ENCODE peak calls at places on chromosomes 5 and 9, in seven cellular contexts. Q is SK-N-SH, C is HCT116, E is K562, B is GM12878, Y is H1, A is HepG2. R is an unnamed sample.

GRCh38 chr5:674630-675011 is 18.5 kb downstream of the TPPP start:
- DNase-seq in E (no peak), Q (no peak), C (no peak), Y (no peak), B (no peak), A (no peak), R (peak)

GRCh38 chr9:18554244-18554643 is 80.3 kb downstream of the ADAMTSL1 start:
- DNase-seq in C (no peak), Y (no peak), B (no peak), Q (no peak), E (no peak), A (no peak), R (no peak)

GRCh38 chr5:176803943-176804498 is 6.3 kb upstream of the UNC5A start:
- DNase-seq in Q (no peak), C (no peak), E (no peak), A (no peak), Y (no peak), B (no peak), R (peak)

GRCh38 chr5:147857302-147858129 is 21.0 kb upstream of the SCGB3A2 start:
- DNase-seq in Y (peak), Q (peak), E (peak), A (peak), B (no peak), C (peak), R (peak)

GRCh38 chr9:93236541-93237206 is 52.7 kb downstream of the WNK2 start:
- DNase-seq in Q (no peak), B (no peak), Y (no peak), E (no peak), C (no peak), A (no peak), R (no peak)

GRCh38 chr5:18270635-18271338 is 636.5 kb downstream of the TAF11L14 start:
- DNase-seq in B (no peak), Y (no peak), A (no peak), C (no peak), E (no peak), Q (no peak), R (no peak)

GRCh38 chr5:5494489-5495402 is 72.3 kb downstream of the ICE1 start:
- DNase-seq in C (peak), Y (peak), B (peak), E (peak), A (peak), Q (peak), R (peak)

GRCh38 chr5:2749514-2750025 is 1.9 kb downstream of the IRX2 start:
- DNase-seq in Q (no peak), Y (no peak), A (no peak), B (no peak), C (no peak), E (no peak), R (no peak)

GRCh38 chr9:38641985-38642864 is 21.8 kb upstream of the ANKRD18A start:
- DNase-seq in Q (peak), E (peak), C (peak), Y (no peak), B (no peak), A (peak), R (peak)

DNA sequence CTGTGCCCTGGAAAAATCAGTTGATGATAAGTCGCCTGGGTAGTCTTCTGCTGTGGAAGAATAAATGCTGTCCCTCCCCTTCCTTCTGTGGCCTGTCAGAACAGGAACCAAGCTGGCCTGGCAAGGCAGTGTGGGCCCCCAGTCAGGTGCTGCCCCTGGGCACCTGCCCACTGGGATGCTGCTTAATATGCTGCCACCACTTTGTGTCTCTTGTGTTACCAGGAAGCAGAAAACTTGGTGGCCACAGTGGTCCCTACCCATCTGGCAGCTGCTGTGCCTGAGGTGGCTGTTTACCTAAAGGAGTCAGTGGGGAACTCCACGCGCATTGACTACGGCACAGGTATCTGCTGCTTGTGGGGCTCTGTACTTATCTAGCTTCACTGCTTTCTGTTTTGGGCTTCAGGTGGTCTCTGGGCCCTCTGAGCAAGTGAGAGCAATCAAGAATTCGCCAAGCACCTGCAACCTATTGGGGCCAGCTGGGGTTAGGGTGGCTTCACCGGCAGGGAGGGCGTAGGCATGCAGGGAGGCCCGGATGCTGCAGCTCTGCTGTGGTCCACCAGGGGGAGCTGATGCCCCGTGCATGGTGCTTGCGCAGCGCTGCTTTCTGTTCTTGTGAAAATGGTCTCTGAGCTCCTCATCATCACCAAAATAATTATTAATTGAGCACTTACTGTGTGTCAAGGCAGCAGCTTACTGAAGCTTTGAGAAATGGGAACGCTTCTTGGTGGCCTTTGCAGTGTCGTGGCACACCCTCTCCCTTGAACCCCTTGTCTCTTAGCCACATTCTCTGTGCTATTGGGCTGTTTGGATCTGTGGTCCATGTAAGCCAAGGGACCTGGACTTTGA is 20.3 kb downstream of the PTPA start:
- DNase-seq in B (no peak), E (peak), Q (peak), A (peak), C (peak), Y (no peak), R (peak)
- TF ChIP-seq JUND in B (no peak), E (no peak), Q (no peak), A (no peak), C (no peak), Y (no peak), R (no peak)

DNA sequence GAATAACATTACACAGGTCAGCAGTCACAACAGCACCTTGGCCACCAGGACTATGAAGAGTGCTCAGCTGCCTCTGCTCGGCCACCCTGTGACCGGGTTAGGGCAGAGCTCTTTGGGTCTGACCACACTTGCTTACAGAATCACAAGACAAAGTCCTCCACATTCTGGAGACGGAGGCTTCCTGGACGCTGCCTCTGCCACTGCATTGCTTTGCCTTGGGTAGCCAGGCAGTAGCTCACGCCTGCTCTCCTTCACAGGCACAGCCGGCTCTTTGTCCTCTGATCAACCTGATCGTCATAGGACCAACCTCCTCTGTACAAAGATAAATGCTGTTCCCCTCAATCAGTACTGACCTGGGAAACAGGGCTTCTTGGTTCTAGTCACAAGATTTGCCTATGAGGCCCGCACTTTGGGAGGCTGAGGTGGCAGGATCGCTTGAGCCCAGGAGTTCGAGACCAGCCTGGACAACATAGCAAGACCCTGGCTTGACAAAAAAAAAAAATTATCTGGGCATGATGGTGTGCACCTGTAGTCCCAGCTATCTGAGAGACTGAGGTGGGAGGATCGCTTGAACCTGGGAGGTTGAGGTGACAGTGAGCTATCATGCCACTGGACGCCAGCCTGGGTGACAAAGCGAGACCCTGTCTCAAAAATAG is 128.4 kb upstream of the IER5L start:
- DNase-seq in B (no peak), C (no peak), E (no peak), Q (no peak), A (no peak), Y (no peak), R (no peak)
- TF ChIP-seq JUND in B (no peak), C (no peak), E (no peak), Q (no peak), A (no peak), Y (no peak), R (no peak)

GRCh38 chr9:125407974-125408900 is 146.6 kb downstream of the GAPVD1 start:
- DNase-seq in Q (peak), B (no peak), A (peak), Y (no peak), C (no peak), E (peak), R (peak)

GRCh38 chr9:125410522-125410894 is 148.9 kb downstream of the GAPVD1 start:
- DNase-seq in C (no peak), E (no peak), Y (no peak), Q (no peak), B (no peak), A (no peak), R (no peak)

GRCh38 chr9:125411171-125411756 is 149.6 kb downstream of the GAPVD1 start:
- DNase-seq in A (no peak), E (no peak), Q (no peak), C (no peak), B (no peak), Y (no peak), R (no peak)

GRCh38 chr9:125409217-125409636 is 147.6 kb downstream of the GAPVD1 start:
- DNase-seq in B (no peak), Q (no peak), E (peak), Y (no peak), A (no peak), C (peak), R (no peak)

GRCh38 chr9:125409637-125410521 is 148.3 kb downstream of the GAPVD1 start:
- DNase-seq in B (no peak), C (peak), A (peak), E (peak), Y (no peak), Q (peak), R (no peak)
- TF ChIP-seq JUND in B (no peak), C (no peak), A (no peak), E (peak), Y (no peak), Q (no peak), R (no peak)

DNA sequence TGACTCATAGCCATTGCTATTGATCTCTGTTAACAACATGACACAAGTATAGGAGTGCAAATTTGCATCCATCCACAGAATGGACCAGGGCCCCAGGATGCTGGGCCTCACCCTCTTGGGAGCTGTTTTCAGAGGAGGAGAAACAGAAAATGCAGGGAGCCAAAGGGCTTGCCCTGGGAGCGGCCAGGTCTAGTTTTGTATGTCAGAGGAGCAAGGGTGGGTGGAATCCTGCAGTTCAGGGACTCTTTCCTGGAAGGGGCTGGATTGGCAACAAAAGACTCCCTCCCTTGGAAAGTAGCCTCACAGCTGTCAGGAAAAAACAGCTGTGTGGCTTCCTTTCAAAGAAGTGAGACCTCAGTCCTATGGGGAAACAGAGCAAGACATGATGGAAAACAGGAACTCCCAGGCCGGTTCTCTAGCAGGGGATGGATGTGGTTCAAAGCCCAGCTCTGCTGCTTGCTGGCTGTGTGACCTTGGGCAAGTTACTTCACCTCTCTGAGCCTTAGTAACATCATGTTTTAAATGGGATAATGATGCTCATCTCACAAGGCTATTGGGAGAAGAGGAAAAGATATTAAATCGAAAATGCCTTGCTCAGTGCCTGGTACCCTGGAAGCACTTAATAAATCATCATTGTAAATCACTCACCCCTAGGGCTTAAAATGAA is 50.5 kb upstream of the SH3PXD2B start:
- DNase-seq in Y (no peak), E (no peak), B (no peak), C (no peak), Q (no peak), A (no peak), R (no peak)
- TF ChIP-seq JUND in Y (no peak), E (no peak), B (no peak), C (no peak), Q (no peak), A (no peak), R (no peak)

DNA sequence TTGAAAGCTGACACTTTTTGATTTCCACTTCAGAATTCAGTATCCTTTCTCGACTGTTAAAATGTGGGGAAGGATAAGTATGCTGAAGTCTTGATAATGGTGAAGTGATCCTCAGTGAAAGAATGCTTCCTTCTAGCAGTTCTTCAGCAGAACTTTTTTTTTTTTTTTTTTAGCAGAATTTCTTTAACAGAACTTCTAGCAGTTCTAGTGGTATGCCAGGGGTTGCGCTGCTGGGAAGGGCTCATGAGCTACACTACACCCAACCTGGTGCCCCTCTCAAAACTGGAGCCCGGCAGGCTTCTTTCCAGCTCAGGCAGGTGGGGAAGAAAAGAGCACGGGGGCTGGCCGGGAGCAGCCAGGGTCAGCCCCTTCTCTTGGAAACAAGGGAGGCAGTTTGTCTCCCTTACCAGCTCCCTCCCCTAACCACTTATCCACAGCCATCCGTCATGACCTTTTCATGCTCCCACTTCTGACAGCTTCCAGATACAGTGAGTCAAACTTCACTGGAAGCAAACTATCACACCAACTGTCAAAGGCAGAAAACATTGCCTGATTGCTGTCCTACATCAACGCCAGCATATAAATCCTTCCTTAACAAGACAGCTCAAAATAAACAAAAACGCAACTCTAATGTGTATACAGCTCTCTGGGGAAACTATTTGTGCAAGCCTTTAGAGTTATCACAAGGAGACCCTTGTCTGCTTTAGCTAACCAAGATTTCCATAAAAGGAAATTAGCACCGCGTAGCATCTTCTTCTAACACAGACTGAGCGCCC is 211.5 kb downstream of the GAPVD1 start:
- DNase-seq in A (peak), E (peak), B (no peak), C (no peak), Y (no peak), Q (peak), R (no peak)
- TF ChIP-seq JUND in A (no peak), E (peak), B (no peak), C (no peak), Y (no peak), Q (peak), R (no peak)

GRCh38 chr9:37037137-37037743 is 3.2 kb upstream of the PAX5 start:
- DNase-seq in C (no peak), A (no peak), Q (no peak), Y (no peak), E (no peak), B (no peak), R (no peak)

GRCh38 chr9:37037744-37038640 is 3.9 kb upstream of the PAX5 start:
- DNase-seq in Y (no peak), C (no peak), Q (peak), B (no peak), A (no peak), E (no peak), R (no peak)

GRCh38 chr9:37035472-37036236 is 1.6 kb upstream of the PAX5 start:
- DNase-seq in B (no peak), Y (no peak), E (no peak), C (no peak), A (no peak), Q (peak), R (no peak)

GRCh38 chr9:37034938-37035471 is 937 bp upstream of the PAX5 start:
- DNase-seq in Q (peak), C (no peak), A (no peak), Y (no peak), E (no peak), B (no peak), R (no peak)

DNA sequence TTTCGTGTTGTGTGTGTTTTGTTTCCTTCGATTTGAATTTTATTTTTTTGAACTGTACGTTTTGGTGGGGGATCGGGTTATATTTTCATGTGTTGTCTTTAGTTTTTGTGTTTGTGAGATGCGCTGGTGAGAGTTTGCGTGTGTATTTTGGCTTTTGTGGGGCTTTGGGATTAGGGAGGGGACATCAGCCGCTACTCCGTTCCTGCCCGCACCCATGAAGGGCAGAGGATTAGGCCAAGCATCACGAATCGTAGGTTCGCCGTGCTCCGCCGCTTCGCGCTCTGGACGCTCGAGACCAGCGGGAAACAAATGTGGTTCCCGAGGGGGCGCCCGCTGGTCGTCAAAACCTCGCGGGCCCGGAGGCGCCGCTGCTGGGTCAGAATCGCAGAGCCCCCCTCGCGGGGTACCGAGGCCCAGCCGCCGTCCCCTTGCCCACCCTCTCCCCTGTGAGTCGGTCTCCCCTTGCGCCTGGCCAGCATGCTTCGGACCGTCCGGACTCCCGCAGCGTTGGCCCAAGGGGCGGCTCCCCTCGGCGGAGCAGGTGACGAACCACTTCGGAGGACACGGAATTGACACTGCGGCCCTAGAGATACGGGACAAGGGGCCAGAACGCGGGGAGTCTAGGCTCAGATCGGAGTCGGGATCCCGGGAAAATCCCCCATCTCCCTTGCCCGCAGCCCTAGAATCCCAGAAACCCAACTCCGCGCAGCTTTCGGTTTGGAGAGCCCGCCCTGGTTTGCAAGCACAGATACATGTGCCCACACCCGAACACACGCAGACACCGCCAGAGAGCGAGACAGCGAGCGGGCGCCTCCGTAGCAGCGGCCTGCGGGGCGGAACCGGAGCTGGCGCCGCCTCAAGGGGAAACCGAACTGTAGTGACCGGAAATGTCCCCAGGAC is 2.4 kb upstream of the PAX5 start:
- DNase-seq in C (no peak), B (no peak), A (no peak), Q (peak), E (no peak), Y (no peak), R (no peak)
- TF ChIP-seq JUND in C (no peak), B (no peak), A (no peak), Q (no peak), E (no peak), Y (no peak), R (no peak)

DNA sequence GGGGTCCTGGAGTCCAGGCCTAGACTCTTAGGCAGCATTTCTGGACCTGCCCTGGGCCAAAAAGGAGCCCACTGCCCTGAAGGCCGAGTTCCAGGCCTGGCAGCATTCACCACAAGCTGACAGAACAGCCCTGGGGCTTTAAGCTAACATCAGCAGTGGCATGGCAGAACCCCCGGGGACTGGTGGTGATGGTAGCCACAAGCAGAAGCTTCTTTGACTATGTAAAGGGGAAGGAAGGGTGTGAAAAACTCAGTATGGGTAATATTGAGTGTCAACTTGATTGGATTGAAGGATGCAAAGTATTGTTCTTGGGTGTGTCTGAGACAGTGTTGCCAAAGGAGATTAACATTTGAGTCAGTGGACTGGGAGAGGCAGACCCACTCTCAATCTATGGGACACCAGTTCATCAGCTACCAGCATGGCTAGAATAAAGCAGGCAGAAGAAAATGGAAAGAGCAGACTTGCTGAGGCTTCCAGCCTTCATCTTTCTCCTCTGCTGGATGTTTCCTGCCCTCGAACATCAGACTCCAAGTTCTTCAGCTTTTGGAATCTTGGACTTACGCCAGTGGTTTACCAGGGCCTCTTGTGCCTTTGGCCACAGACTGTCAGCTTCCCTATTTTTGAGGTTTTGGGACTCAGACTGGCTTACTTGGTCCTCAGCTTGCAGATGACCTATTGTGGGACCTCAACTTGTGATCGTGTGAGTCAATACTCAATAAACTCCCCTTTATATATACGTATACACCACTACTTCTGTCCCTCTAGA is 661.0 kb upstream of the C9orf72 start:
- DNase-seq in Q (no peak), C (no peak), A (no peak), E (no peak), B (no peak), Y (no peak), R (no peak)
- TF ChIP-seq JUND in Q (no peak), C (no peak), A (no peak), E (no peak), B (no peak), Y (no peak), R (no peak)

GRCh38 chr5:132026516-132027008 is 15.1 kb upstream of the ACSL6 start:
- DNase-seq in Y (no peak), Q (no peak), A (no peak), B (no peak), E (no peak), C (no peak), R (no peak)
- TF ChIP-seq JUND in Y (no peak), Q (no peak), A (no peak), B (no peak), E (no peak), C (no peak), R (no peak)

GRCh38 chr5:179918742-179919486 is 11.2 kb upstream of the TBC1D9B start:
- DNase-seq in B (no peak), E (no peak), Q (no peak), C (no peak), Y (no peak), A (no peak), R (no peak)
- TF ChIP-seq JUND in B (no peak), E (no peak), Q (no peak), C (no peak), Y (no peak), A (no peak), R (no peak)